ENCODE peak calls at places on chromosomes 2 and 18, in nine cellular contexts. S is OCI-M1; Q is stimulated activated CD8-positive, alpha-beta memory T cell treated with anti-CD3 and anti-CD28 coated beads, Interleukin-15, amount 100 ng/mL, for 24 hours; I is amniotic stem cell; G is bronchial epithelial cell; U is HS-5; P is LHCN-M2; N is C1 segment of cervical spinal cord; X is EH. L is an unnamed sample.

GRCh38 chr2:238587776-238588660 is 161.3 kb downstream of the ASB1 start:
- DNase-seq in S (no peak), Q (no peak), I (no peak), G (no peak), U (no peak), P (no peak), N (no peak), X (no peak), L (no peak)

GRCh38 chr2:235494716-235495372 is 1.0 kb downstream of the AGAP1 start:
- DNase-seq in S (peak; percentile 78), Q (no peak), I (peak; percentile 13), G (no peak), U (no peak), P (no peak), N (no peak), X (peak; percentile 55), L (peak; percentile 62)

GRCh38 chr2:234630676-234631350 is 133.9 kb upstream of the ARL4C start:
- DNase-seq in S (no peak), Q (no peak), I (no peak), G (peak; percentile 59), U (no peak), P (no peak), N (no peak), X (peak; percentile 33), L (no peak)

GRCh38 chr2:60641866-60642788 is 88.7 kb upstream of the BCL11A start:
- DNase-seq in S (peak; percentile 54), Q (no peak), I (peak; percentile 33), G (peak; percentile 44), U (peak; percentile 32), P (peak; percentile 34), N (no peak), X (peak; percentile 49), L (no peak)

GRCh38 chr18:74635202-74635969 is 37.7 kb downstream of the ZNF407 start:
- DNase-seq in S (no peak), Q (no peak), I (no peak), G (no peak), U (no peak), P (no peak), N (no peak), X (no peak), L (no peak)

GRCh38 chr2:122041455-122041854 is 286.0 kb downstream of the TSN start:
- DNase-seq in S (no peak), Q (no peak), I (no peak), G (no peak), U (no peak), P (no peak), N (no peak), X (no peak), L (no peak)

GRCh38 chr2:217935901-217936684 is 66.7 kb downstream of the TNS1 start:
- DNase-seq in S (no peak), Q (no peak), I (no peak), G (peak; percentile 40), U (no peak), P (peak; percentile 26), N (no peak), X (peak; percentile 96), L (no peak)

GRCh38 chr2:178553047-178553446 is 72.8 kb downstream of the PLEKHA3 start:
- DNase-seq in S (no peak), Q (no peak), I (peak; percentile 15), G (peak; percentile 94), U (peak; percentile 82), P (peak; percentile 85), N (no peak), X (peak; percentile 91), L (no peak)

GRCh38 chr2:68466361-68466777 is 725 bp downstream of the FBXO48 start:
- DNase-seq in S (peak; percentile 60), Q (no peak), I (no peak), G (peak; percentile 88), U (peak; percentile 33), P (peak; percentile 30), N (no peak), X (peak; percentile 65), L (no peak)

GRCh38 chr2:35989523-35989922 is 366.1 kb upstream of the CRIM1 start:
- DNase-seq in S (no peak), Q (no peak), I (no peak), G (peak; percentile 19), U (no peak), P (no peak), N (no peak), X (no peak), L (no peak)

GRCh38 chr2:42830922-42831574 is 38.7 kb upstream of the HAAO start:
- DNase-seq in S (no peak), Q (no peak), I (no peak), G (no peak), U (no peak), P (no peak), N (no peak), X (peak; percentile 19), L (no peak)

GRCh38 chr2:232113821-232114220 is 152.3 kb downstream of the DIS3L2 start:
- DNase-seq in S (no peak), Q (no peak), I (no peak), G (no peak), U (no peak), P (no peak), N (no peak), X (peak; percentile 60), L (no peak)

GRCh38 chr2:58539973-58540372 is 298.8 kb upstream of the FANCL start:
- DNase-seq in S (no peak), Q (no peak), I (no peak), G (peak; percentile 57), U (no peak), P (peak; percentile 10), N (no peak), X (peak; percentile 9), L (no peak)